ENCODE peak calls at places on chromosomes 5 and 9, in nine cellular contexts. One of them, this sample, is unnamed.

GRCh38 chr5:176609724-176610429 is at the start of gene GPRIN1:
- DNase-seq in heart right ventricle: peak
- DNase-seq in coronary artery: no peak
- DNase-seq in effector memory CD4-positive, alpha-beta T cell: no peak
- DNase-seq in aorta: peak
- DNase-seq in right atrium auricular region: no peak
- DNase-seq in GM23248: peak
- DNase-seq in ovary: no peak
- DNase-seq in cardiac muscle cell: peak
- DNase-seq in this sample: no peak

GRCh38 chr9:38079410-38080105 is 10.5 kb upstream of the SHB start:
- DNase-seq in heart right ventricle: no peak
- DNase-seq in coronary artery: peak
- DNase-seq in effector memory CD4-positive, alpha-beta T cell: no peak
- DNase-seq in aorta: no peak
- DNase-seq in right atrium auricular region: peak
- DNase-seq in GM23248: peak
- DNase-seq in ovary: no peak
- DNase-seq in cardiac muscle cell: peak
- DNase-seq in this sample: no peak

GRCh38 chr5:54742417-54742889 is 224.9 kb downstream of the SNX18 start:
- DNase-seq in heart right ventricle: no peak
- DNase-seq in coronary artery: no peak
- DNase-seq in effector memory CD4-positive, alpha-beta T cell: no peak
- DNase-seq in aorta: no peak
- DNase-seq in right atrium auricular region: no peak
- DNase-seq in GM23248: peak
- DNase-seq in ovary: no peak
- DNase-seq in cardiac muscle cell: peak
- DNase-seq in this sample: no peak

GRCh38 chr9:124290743-124291554 is 33.2 kb downstream of the NEK6 start:
- DNase-seq in heart right ventricle: no peak
- DNase-seq in coronary artery: no peak
- DNase-seq in effector memory CD4-positive, alpha-beta T cell: no peak
- DNase-seq in aorta: no peak
- DNase-seq in right atrium auricular region: no peak
- DNase-seq in GM23248: no peak
- DNase-seq in ovary: no peak
- DNase-seq in cardiac muscle cell: no peak
- DNase-seq in this sample: no peak

GRCh38 chr9:1745980-1746379 is 269.2 kb upstream of the SMARCA2 start:
- DNase-seq in heart right ventricle: no peak
- DNase-seq in coronary artery: no peak
- DNase-seq in effector memory CD4-positive, alpha-beta T cell: no peak
- DNase-seq in aorta: no peak
- DNase-seq in right atrium auricular region: no peak
- DNase-seq in GM23248: no peak
- DNase-seq in ovary: no peak
- DNase-seq in cardiac muscle cell: no peak
- DNase-seq in this sample: no peak

GRCh38 chr5:179801304-179802206 is 5.1 kb downstream of the MGAT4B start:
- DNase-seq in heart right ventricle: peak
- DNase-seq in coronary artery: no peak
- DNase-seq in effector memory CD4-positive, alpha-beta T cell: peak
- DNase-seq in aorta: peak
- DNase-seq in right atrium auricular region: no peak
- DNase-seq in GM23248: no peak
- DNase-seq in ovary: peak
- DNase-seq in cardiac muscle cell: peak
- DNase-seq in this sample: no peak

GRCh38 chr9:34988218-34989055 is 1.1 kb upstream of the DNAJB5 start:
- DNase-seq in heart right ventricle: peak
- DNase-seq in coronary artery: peak
- DNase-seq in effector memory CD4-positive, alpha-beta T cell: peak
- DNase-seq in aorta: peak
- DNase-seq in right atrium auricular region: no peak
- DNase-seq in GM23248: peak
- DNase-seq in ovary: peak
- DNase-seq in cardiac muscle cell: peak
- DNase-seq in this sample: peak

GRCh38 chr9:130975932-130976841 is 32.8 kb upstream of the LAMC3 start:
- DNase-seq in heart right ventricle: no peak
- DNase-seq in coronary artery: no peak
- DNase-seq in effector memory CD4-positive, alpha-beta T cell: no peak
- DNase-seq in aorta: no peak
- DNase-seq in right atrium auricular region: no peak
- DNase-seq in GM23248: no peak
- DNase-seq in ovary: no peak
- DNase-seq in cardiac muscle cell: no peak
- DNase-seq in this sample: no peak

GRCh38 chr5:142976861-142977260 is 206.7 kb downstream of the ARHGAP26 start:
- DNase-seq in heart right ventricle: no peak
- DNase-seq in coronary artery: no peak
- DNase-seq in effector memory CD4-positive, alpha-beta T cell: no peak
- DNase-seq in aorta: no peak
- DNase-seq in right atrium auricular region: no peak
- DNase-seq in GM23248: peak
- DNase-seq in ovary: no peak
- DNase-seq in cardiac muscle cell: no peak
- DNase-seq in this sample: no peak

GRCh38 chr9:113564804-113565237 is 101.3 kb downstream of the RGS3 start:
- DNase-seq in heart right ventricle: peak
- DNase-seq in coronary artery: peak
- DNase-seq in effector memory CD4-positive, alpha-beta T cell: no peak
- DNase-seq in aorta: peak
- DNase-seq in right atrium auricular region: peak
- DNase-seq in GM23248: peak
- DNase-seq in ovary: peak
- DNase-seq in cardiac muscle cell: peak
- DNase-seq in this sample: peak

GRCh38 chr5:78287833-78288232 is 6.7 kb downstream of the AP3B1 start:
- DNase-seq in heart right ventricle: no peak
- DNase-seq in coronary artery: no peak
- DNase-seq in effector memory CD4-positive, alpha-beta T cell: no peak
- DNase-seq in aorta: no peak
- DNase-seq in right atrium auricular region: no peak
- DNase-seq in GM23248: peak
- DNase-seq in ovary: no peak
- DNase-seq in cardiac muscle cell: peak
- DNase-seq in this sample: no peak

GRCh38 chr5:55517804-55518203 is 17.0 kb downstream of the PLPP1 start:
- DNase-seq in heart right ventricle: no peak
- DNase-seq in coronary artery: no peak
- DNase-seq in effector memory CD4-positive, alpha-beta T cell: no peak
- DNase-seq in aorta: peak
- DNase-seq in right atrium auricular region: no peak
- DNase-seq in GM23248: no peak
- DNase-seq in ovary: no peak
- DNase-seq in cardiac muscle cell: peak
- DNase-seq in this sample: no peak

GRCh38 chr9:128632066-128632465 is 24.6 kb downstream of the DYNC2I2 start:
- DNase-seq in heart right ventricle: no peak
- DNase-seq in coronary artery: no peak
- DNase-seq in effector memory CD4-positive, alpha-beta T cell: no peak
- DNase-seq in aorta: no peak
- DNase-seq in right atrium auricular region: no peak
- DNase-seq in GM23248: no peak
- DNase-seq in ovary: no peak
- DNase-seq in cardiac muscle cell: no peak
- DNase-seq in this sample: no peak

GRCh38 chr9:128845186-128845931 is 15.8 kb upstream of the SPOUT1 start:
- DNase-seq in heart right ventricle: no peak
- DNase-seq in coronary artery: no peak
- DNase-seq in effector memory CD4-positive, alpha-beta T cell: no peak
- DNase-seq in aorta: no peak
- DNase-seq in right atrium auricular region: no peak
- DNase-seq in GM23248: no peak
- DNase-seq in ovary: no peak
- DNase-seq in cardiac muscle cell: no peak
- DNase-seq in this sample: no peak

GRCh38 chr9:136243631-136244030 is 2.0 kb downstream of the QSOX2 start:
- DNase-seq in heart right ventricle: no peak
- DNase-seq in coronary artery: no peak
- DNase-seq in effector memory CD4-positive, alpha-beta T cell: no peak
- DNase-seq in aorta: no peak
- DNase-seq in right atrium auricular region: no peak
- DNase-seq in GM23248: no peak
- DNase-seq in ovary: no peak
- DNase-seq in cardiac muscle cell: no peak
- DNase-seq in this sample: no peak

GRCh38 chr9:136245194-136246150 is at the start of gene QSOX2:
- DNase-seq in heart right ventricle: peak
- DNase-seq in coronary artery: peak
- DNase-seq in effector memory CD4-positive, alpha-beta T cell: peak
- DNase-seq in aorta: peak
- DNase-seq in right atrium auricular region: peak
- DNase-seq in GM23248: peak
- DNase-seq in ovary: peak
- DNase-seq in cardiac muscle cell: peak
- DNase-seq in this sample: peak

GRCh38 chr9:136244776-136245193 is 827 bp downstream of the QSOX2 start:
- DNase-seq in heart right ventricle: no peak
- DNase-seq in coronary artery: no peak
- DNase-seq in effector memory CD4-positive, alpha-beta T cell: no peak
- DNase-seq in aorta: no peak
- DNase-seq in right atrium auricular region: no peak
- DNase-seq in GM23248: no peak
- DNase-seq in ovary: no peak
- DNase-seq in cardiac muscle cell: no peak
- DNase-seq in this sample: no peak

GRCh38 chr9:136242908-136243525 is 2.6 kb downstream of the QSOX2 start:
- DNase-seq in heart right ventricle: no peak
- DNase-seq in coronary artery: no peak
- DNase-seq in effector memory CD4-positive, alpha-beta T cell: no peak
- DNase-seq in aorta: no peak
- DNase-seq in right atrium auricular region: no peak
- DNase-seq in GM23248: no peak
- DNase-seq in ovary: no peak
- DNase-seq in cardiac muscle cell: peak
- DNase-seq in this sample: no peak

DNA sequence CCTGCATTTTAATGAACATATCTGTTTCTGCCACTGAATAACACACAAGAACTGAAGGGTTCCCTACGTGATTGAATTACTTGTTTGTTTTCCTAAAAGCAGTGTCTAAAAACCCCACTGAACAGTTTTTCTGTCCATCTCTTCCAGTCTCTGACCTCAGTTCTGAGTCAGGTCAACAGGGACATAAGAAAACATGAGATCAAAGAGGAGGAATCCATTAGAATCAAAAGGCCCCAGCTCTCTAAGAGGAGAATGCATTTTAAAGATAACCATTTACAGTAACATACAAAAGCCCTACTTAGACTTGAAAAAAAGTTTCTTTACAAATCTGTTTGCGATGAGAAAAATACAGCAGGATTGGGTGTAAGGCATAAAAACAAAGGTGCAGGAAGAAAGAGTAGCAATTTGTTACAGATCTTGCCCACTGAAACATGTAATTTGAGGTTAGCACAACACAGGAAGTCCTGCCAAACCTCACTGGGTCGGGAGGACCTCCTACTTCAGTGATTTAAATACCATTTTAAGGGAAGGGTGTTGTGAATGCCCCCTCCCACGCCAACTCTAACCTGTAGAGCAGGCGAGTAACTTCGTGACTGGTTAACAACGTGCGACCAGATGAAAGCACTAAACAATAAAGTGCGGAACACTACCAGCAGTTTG is 1.4 kb downstream of the QSOX2 start:
- DNase-seq in heart right ventricle: no peak
- DNase-seq in coronary artery: no peak
- DNase-seq in effector memory CD4-positive, alpha-beta T cell: peak
- DNase-seq in aorta: no peak
- DNase-seq in right atrium auricular region: no peak
- DNase-seq in GM23248: no peak
- DNase-seq in ovary: no peak
- DNase-seq in cardiac muscle cell: no peak
- DNase-seq in this sample: no peak
- H3K27ac ChIP-seq in heart right ventricle: no peak
- H3K27ac ChIP-seq in coronary artery: no peak
- H3K27ac ChIP-seq in effector memory CD4-positive, alpha-beta T cell: peak
- H3K27ac ChIP-seq in aorta: no peak
- H3K27ac ChIP-seq in right atrium auricular region: no peak
- H3K27ac ChIP-seq in GM23248: no peak
- H3K27ac ChIP-seq in ovary: no peak
- H3K27ac ChIP-seq in cardiac muscle cell: no peak
- H3K27ac ChIP-seq in this sample: no peak

GRCh38 chr5:171115519-171115918 is 193.5 kb upstream of the TLX3 start:
- DNase-seq in heart right ventricle: no peak
- DNase-seq in coronary artery: no peak
- DNase-seq in effector memory CD4-positive, alpha-beta T cell: no peak
- DNase-seq in aorta: no peak
- DNase-seq in right atrium auricular region: no peak
- DNase-seq in GM23248: no peak
- DNase-seq in ovary: no peak
- DNase-seq in cardiac muscle cell: no peak
- DNase-seq in this sample: no peak
- H3K27ac ChIP-seq in heart right ventricle: no peak
- H3K27ac ChIP-seq in coronary artery: no peak
- H3K27ac ChIP-seq in effector memory CD4-positive, alpha-beta T cell: no peak
- H3K27ac ChIP-seq in aorta: no peak
- H3K27ac ChIP-seq in right atrium auricular region: no peak
- H3K27ac ChIP-seq in GM23248: no peak
- H3K27ac ChIP-seq in ovary: no peak
- H3K27ac ChIP-seq in cardiac muscle cell: no peak
- H3K27ac ChIP-seq in this sample: no peak

GRCh38 chr5:168853972-168854371 is 274.8 kb upstream of the PANK3 start:
- DNase-seq in heart right ventricle: no peak
- DNase-seq in coronary artery: no peak
- DNase-seq in effector memory CD4-positive, alpha-beta T cell: no peak
- DNase-seq in aorta: no peak
- DNase-seq in right atrium auricular region: no peak
- DNase-seq in GM23248: no peak
- DNase-seq in ovary: no peak
- DNase-seq in cardiac muscle cell: no peak
- DNase-seq in this sample: no peak
- H3K27ac ChIP-seq in heart right ventricle: no peak
- H3K27ac ChIP-seq in coronary artery: no peak
- H3K27ac ChIP-seq in effector memory CD4-positive, alpha-beta T cell: no peak
- H3K27ac ChIP-seq in aorta: no peak
- H3K27ac ChIP-seq in right atrium auricular region: no peak
- H3K27ac ChIP-seq in GM23248: no peak
- H3K27ac ChIP-seq in ovary: no peak
- H3K27ac ChIP-seq in cardiac muscle cell: no peak
- H3K27ac ChIP-seq in this sample: no peak

DNA sequence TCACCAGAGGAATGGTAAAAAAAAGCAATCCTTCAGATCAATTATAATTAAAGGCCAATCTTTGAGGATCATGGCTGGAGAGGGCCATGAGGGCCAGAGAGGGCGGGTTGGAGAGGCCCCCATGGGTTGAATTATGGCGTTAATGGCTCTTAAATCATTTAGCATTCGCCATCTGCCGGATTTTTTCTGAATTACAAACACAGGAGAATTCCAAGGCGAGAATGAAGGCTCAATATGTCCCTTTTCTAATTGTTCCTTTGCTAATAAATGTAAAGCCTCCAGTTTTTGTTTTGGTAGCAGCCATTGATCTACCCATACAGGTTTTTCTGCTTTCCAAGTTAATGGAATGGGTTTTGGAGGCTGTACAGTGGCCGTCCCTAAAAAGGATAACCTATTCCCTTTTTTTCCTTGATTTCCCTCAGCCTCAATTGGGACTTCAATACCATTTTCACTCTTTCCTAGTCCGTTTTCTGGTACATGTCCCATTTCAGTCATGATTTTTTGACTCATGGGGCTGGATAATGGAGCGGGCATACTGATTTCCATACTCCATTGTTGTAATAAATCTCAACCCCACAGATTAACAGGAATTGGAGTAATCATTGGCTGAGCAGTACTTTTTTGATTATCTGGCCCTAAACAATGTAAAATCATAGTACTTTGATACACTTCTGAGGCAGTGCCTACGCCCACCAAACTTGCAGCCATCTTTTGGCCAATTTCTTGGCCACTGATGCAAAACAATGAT is 6.7 kb upstream of the TMEM141 start:
- DNase-seq in heart right ventricle: no peak
- DNase-seq in coronary artery: no peak
- DNase-seq in effector memory CD4-positive, alpha-beta T cell: no peak
- DNase-seq in aorta: no peak
- DNase-seq in right atrium auricular region: no peak
- DNase-seq in GM23248: peak
- DNase-seq in ovary: no peak
- DNase-seq in cardiac muscle cell: peak
- DNase-seq in this sample: no peak
- H3K27ac ChIP-seq in heart right ventricle: no peak
- H3K27ac ChIP-seq in coronary artery: no peak
- H3K27ac ChIP-seq in effector memory CD4-positive, alpha-beta T cell: no peak
- H3K27ac ChIP-seq in aorta: no peak
- H3K27ac ChIP-seq in right atrium auricular region: no peak
- H3K27ac ChIP-seq in GM23248: no peak
- H3K27ac ChIP-seq in ovary: no peak
- H3K27ac ChIP-seq in cardiac muscle cell: peak
- H3K27ac ChIP-seq in this sample: peak